ENCODE peak calls at places on chromosome 10, in ten cellular contexts. J, T, P, A, D, Q, Z, E, X and L are unnamed samples. For H3K9me3 and H3K27me3, the result is how much of the 10 kb centered on the place peaks cover.

GRCh38 chr10:31961264-31961663 is 32.6 kb upstream of the ARHGAP12 start:
- DNase-seq in J (no peak), Z (no peak), T (no peak), P (no peak), D (no peak), X (no peak), E (no peak), Q (no peak), A (no peak), L (no peak)

GRCh38 chr10:8065651-8066050 is 11.2 kb downstream of the GATA3 start:
- DNase-seq in Q (no peak), J (no peak), T (no peak), A (no peak), P (no peak), X (no peak), D (no peak), Z (no peak), E (peak), L (no peak)

GRCh38 chr10:104683567-104683966 is 42.5 kb downstream of the SORCS3 start:
- DNase-seq in Q (no peak), E (no peak), D (no peak), T (no peak), J (no peak), X (no peak), A (no peak), Z (no peak), P (no peak), L (no peak)

GRCh38 chr10:77877461-77878344 is 48.9 kb downstream of the DLG5 start:
- DNase-seq in X (peak), T (no peak), J (peak), P (peak), Q (peak), Z (peak), E (peak), A (peak), D (peak), L (no peak)

GRCh38 chr10:61974611-61975010 is 73.1 kb downstream of the ARID5B start:
- DNase-seq in J (no peak), D (peak), Z (peak), T (peak), E (no peak), A (peak), X (no peak), P (peak), Q (peak), L (no peak)

GRCh38 chr10:22550732-22551131 is 163.6 kb downstream of the PIP4K2A start:
- DNase-seq in T (peak), J (no peak), Z (peak), A (peak), X (no peak), D (peak), Q (peak), E (peak), P (peak), L (peak)

GRCh38 chr10:126160971-126161630 is 227.2 kb downstream of the ADAM12 start:
- DNase-seq in J (no peak), P (no peak), T (no peak), Z (no peak), Q (no peak), D (no peak), E (no peak), A (peak), X (no peak), L (no peak)

GRCh38 chr10:35765039-35765662 is 123.1 kb upstream of the FZD8 start:
- DNase-seq in P (peak), D (no peak), Z (no peak), Q (peak), J (no peak), E (no peak), T (peak), A (no peak), X (no peak), L (no peak)

GRCh38 chr10:13632407-13632806 is 45.6 kb downstream of the PRPF18 start:
- DNase-seq in D (no peak), A (no peak), Q (no peak), Z (no peak), P (no peak), J (no peak), T (no peak), E (no peak), X (no peak), L (no peak)

DNA sequence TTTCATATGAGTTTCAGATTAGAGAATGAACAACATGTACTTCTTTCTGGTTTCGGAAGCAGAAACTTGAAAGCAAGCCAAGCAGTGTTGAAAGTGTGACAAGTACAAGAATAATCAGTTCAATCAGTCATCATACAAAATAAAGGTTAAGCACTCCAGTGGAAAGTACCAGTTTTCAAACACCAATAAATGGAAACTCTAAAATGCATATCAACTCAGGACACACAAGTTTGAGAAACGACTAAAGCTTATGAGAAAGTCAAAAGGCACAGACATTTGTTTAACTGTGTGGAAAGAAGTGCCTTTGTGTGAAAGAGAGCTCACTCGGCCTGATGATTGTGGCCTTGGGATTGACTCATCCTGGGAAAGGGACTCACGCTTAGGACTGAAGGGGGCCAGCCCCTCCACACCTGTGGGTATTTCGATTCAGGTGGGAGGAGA is 60.6 kb upstream of the AKR1C1 start:
- DNase-seq in E (peak), P (no peak), Q (peak), X (no peak), J (no peak), T (peak), D (no peak), A (no peak), Z (no peak), L (no peak)
- H3K4me3 ChIP-seq in E (peak), P (no peak), Q (no peak), X (no peak), J (no peak), T (peak), D (no peak), A (no peak), Z (peak), L (no peak)

GRCh38 chr10:1664565-1664964 is 72.8 kb downstream of the ADARB2 start:
- DNase-seq in D (no peak), Z (no peak), J (no peak), X (no peak), A (no peak), T (no peak), E (no peak), Q (no peak), P (no peak), L (no peak)

GRCh38 chr10:1666147-1666546 is 71.2 kb downstream of the ADARB2 start:
- DNase-seq in Z (no peak), E (no peak), T (no peak), D (no peak), A (no peak), J (no peak), X (no peak), P (no peak), Q (no peak), L (no peak)

GRCh38 chr10:1665262-1665661 is 72.1 kb downstream of the ADARB2 start:
- DNase-seq in T (no peak), D (no peak), A (no peak), Q (no peak), Z (no peak), P (no peak), J (no peak), E (no peak), X (no peak), L (no peak)

GRCh38 chr10:1663226-1663625 is 74.1 kb downstream of the ADARB2 start:
- DNase-seq in E (no peak), Q (no peak), A (no peak), Z (no peak), T (no peak), X (no peak), J (no peak), P (no peak), D (no peak), L (no peak)

DNA sequence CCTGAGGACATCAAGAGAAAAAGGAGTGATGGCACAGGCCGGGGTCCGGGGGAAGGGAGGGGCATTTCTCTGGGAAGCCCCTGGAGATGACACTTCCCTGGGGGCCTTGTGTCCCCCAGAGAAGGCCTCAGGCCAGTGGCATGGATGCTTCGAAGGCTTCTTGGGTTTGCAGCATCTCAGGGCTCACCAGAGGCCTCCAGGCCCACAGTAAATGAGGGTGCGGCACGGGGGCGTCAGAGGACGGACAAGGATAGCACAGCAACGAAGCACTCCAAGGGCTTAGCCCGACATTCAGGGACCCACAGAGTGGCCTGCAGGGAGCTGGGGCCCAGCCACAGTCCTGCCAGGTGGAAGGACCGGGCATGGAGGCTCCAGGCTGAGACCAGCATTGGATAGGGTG is 71.6 kb downstream of the ADARB2 start:
- DNase-seq in A (no peak), Q (no peak), Z (no peak), D (no peak), J (no peak), E (no peak), X (no peak), P (no peak), T (no peak), L (no peak)
- H3K9me3 ChIP-seq in A (half or more), Q (under half), Z (under half), D (under half), J (under half), E (under half), X (under half), P (under half), T (under half), L (under half)

DNA sequence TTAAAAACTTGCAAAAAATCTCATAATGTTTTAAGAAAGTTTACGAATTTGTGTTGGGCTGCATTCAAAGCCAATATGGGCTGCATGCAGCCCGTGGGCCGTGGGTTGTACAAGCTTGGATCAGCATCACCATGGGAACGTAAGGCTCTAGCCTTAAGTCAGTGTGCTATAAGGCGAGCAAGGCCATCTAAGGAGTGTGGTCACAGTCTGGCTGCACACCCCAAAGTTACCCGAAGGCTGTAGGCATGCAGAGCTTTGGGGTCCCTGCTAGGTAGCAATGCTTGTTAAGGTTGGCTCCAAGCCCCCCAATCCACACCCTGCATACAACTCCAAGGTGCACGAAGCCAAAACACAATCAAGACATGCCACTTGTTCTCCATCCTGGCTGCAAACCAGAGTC is 8.6 kb upstream of the PNLIPRP2 start:
- DNase-seq in E (no peak), D (no peak), Q (no peak), Z (no peak), P (no peak), T (no peak), X (no peak), A (no peak), J (no peak), L (no peak)
- H3K27me3 ChIP-seq in E (under half), D (under half), Q (under half), Z (half or more), P (under half), T (under half), X (under half), A (under half), J (under half), L (under half)

GRCh38 chr10:110307805-110308204 is 3.1 kb upstream of the SMNDC1 start:
- DNase-seq in J (no peak), Z (no peak), X (no peak), T (no peak), A (no peak), Q (peak), E (no peak), P (no peak), D (no peak), L (no peak)

GRCh38 chr10:110306452-110306768 is 1.7 kb upstream of the SMNDC1 start:
- DNase-seq in J (no peak), X (no peak), T (no peak), D (no peak), A (no peak), Q (no peak), E (no peak), Z (no peak), P (no peak), L (no peak)

GRCh38 chr10:110304780-110305421 is at the start of gene SMNDC1:
- DNase-seq in T (peak), E (peak), A (peak), P (peak), X (peak), J (peak), Z (peak), D (peak), Q (peak), L (peak)

GRCh38 chr10:110304394-110304779 is 333 bp downstream of the SMNDC1 start:
- DNase-seq in Z (no peak), T (no peak), D (peak), X (no peak), Q (peak), J (no peak), E (no peak), A (no peak), P (no peak), L (no peak)

GRCh38 chr10:110305767-110306451 is 1.2 kb upstream of the SMNDC1 start:
- DNase-seq in D (peak), Q (peak), A (peak), E (peak), P (no peak), T (peak), Z (no peak), X (peak), J (peak), L (peak)
- H3K4me3 ChIP-seq in D (no peak), Q (peak), A (no peak), E (peak), P (peak), T (peak), Z (peak), X (no peak), J (no peak), L (no peak)

DNA sequence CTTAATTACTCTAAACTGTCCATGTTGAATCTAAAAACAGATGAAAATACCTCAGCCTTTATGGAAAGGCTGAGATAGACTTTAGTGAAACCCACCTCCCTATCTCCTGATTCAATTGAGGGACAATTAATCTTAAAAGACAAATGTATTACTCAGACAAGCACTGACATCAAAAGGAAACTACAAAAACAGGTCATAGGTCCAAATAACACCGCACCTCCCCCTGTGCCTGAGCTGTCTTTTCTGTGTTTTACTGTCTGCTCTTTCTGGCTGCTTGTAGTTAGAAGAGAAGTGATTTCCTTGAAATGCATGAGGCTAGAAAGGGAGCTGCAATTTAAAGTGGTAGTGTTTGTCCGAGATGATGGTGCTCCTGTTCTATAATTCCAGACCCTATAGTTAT is 16.1 kb downstream of the AKR1C8 start:
- DNase-seq in T (no peak), D (no peak), X (no peak), J (no peak), Q (no peak), P (no peak), A (no peak), Z (no peak), E (peak), L (no peak)
- H3K9me3 ChIP-seq in T (under half), D (under half), X (under half), J (under half), Q (under half), P (under half), A (under half), Z (half or more), E (under half), L (under half)

GRCh38 chr10:97297556-97298222 is 5.3 kb upstream of the ARHGAP19 start:
- DNase-seq in J (no peak), D (peak), Z (no peak), Q (no peak), X (no peak), P (no peak), E (no peak), T (no peak), A (no peak), L (no peak)

GRCh38 chr10:97307441-97307840 is 11.6 kb upstream of the FRAT1 start:
- DNase-seq in D (no peak), P (no peak), Q (no peak), X (no peak), T (no peak), J (no peak), Z (no peak), E (no peak), A (no peak), L (no peak)

GRCh38 chr10:97298223-97298571 is 5.8 kb upstream of the ARHGAP19 start:
- DNase-seq in J (no peak), D (no peak), A (no peak), P (no peak), Z (no peak), X (no peak), E (no peak), Q (no peak), T (no peak), L (no peak)

GRCh38 chr10:97307866-97308780 is 10.9 kb upstream of the FRAT1 start:
- DNase-seq in E (no peak), D (no peak), Z (no peak), X (no peak), J (no peak), T (no peak), P (no peak), Q (no peak), A (no peak), L (no peak)

GRCh38 chr10:97302088-97302791 is 9.8 kb upstream of the ARHGAP19 start:
- DNase-seq in X (no peak), Q (no peak), Z (no peak), T (no peak), D (no peak), E (no peak), J (no peak), A (no peak), P (no peak), L (no peak)
- H3K27me3 ChIP-seq in X (under half), Q (under half), Z (under half), T (under half), D (under half), E (under half), J (under half), A (under half), P (under half), L (under half)

DNA sequence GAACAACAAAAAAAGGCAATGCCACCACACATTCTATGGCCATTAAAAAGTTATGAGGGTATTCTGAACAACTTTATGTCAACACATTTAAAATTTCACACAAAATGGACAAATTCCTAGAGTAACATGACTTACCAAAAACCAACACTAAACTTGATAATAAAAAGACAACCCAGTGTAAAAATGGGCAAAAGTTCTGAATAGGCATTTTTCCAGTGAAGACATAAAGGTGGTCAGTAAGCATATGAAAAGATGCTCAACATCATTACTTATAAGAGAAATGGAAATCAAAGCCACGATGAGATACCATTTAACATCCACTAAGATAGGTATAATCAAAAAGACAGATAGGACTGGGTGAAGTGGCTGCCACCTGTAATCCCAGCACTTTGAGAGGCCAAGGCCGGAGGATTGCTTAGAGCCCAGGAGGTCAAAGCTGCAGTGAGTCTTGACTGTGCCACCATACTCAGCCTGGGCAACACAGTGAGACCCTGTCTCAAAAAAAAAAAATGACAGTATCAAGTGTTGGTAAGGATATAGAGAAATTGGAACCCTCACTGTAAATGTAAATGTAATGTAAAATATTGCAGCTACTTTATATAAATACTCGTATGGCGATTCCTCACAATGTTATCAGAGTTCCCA is 71.1 kb upstream of the OIT3 start:
- DNase-seq in Q (no peak), E (no peak), T (no peak), P (no peak), X (no peak), A (no peak), Z (no peak), D (no peak), J (no peak), L (no peak)
- H3K4me3 ChIP-seq in Q (no peak), E (no peak), T (no peak), P (no peak), X (no peak), A (no peak), Z (no peak), D (no peak), J (no peak), L (no peak)

GRCh38 chr10:42548254-42548653 is 90.1 kb downstream of the ZNF33B start:
- DNase-seq in T (no peak), Z (no peak), A (no peak), P (no peak), D (no peak), J (no peak), E (no peak), Q (no peak), X (no peak), L (no peak)

GRCh38 chr10:42549851-42550250 is 88.5 kb downstream of the ZNF33B start:
- DNase-seq in A (no peak), Q (no peak), T (no peak), J (no peak), D (no peak), Z (no peak), X (no peak), E (no peak), P (no peak), L (no peak)

GRCh38 chr10:42544945-42545344 is 93.4 kb downstream of the ZNF33B start:
- DNase-seq in A (no peak), J (no peak), E (no peak), X (no peak), T (no peak), P (no peak), Q (peak), D (no peak), Z (no peak), L (no peak)

GRCh38 chr10:42543840-42544372 is 94.5 kb downstream of the ZNF33B start:
- DNase-seq in A (no peak), E (no peak), J (no peak), Z (no peak), X (no peak), D (no peak), P (no peak), Q (no peak), T (no peak), L (no peak)
- H3K9me3 ChIP-seq in A (under half), E (half or more), J (under half), Z (half or more), X (under half), D (under half), P (under half), Q (under half), T (under half), L (under half)